ENCODE peak calls at places on chromosome 1, in six cellular contexts. One of them, this sample, is unnamed.
A peak's percentile ranks its signal among the peaks of the same experiment; 100 is the strongest.

GRCh38 chr1:59278780-59279354 is 18.0 kb upstream of the FGGY start:
- DNase-seq in sciatic nerve: no peak
- DNase-seq in T-cell: no peak
- DNase-seq in transverse colon: no peak
- DNase-seq in EL: no peak
- DNase-seq in fibroblast of the aortic adventitia: no peak
- DNase-seq in this sample: no peak

GRCh38 chr1:40372658-40373322 is 737 bp upstream of the SMAP2 start:
- DNase-seq in T-cell: no peak
- DNase-seq in EL: no peak
- DNase-seq in transverse colon: no peak
- DNase-seq in sciatic nerve: no peak
- DNase-seq in fibroblast of the aortic adventitia: no peak
- DNase-seq in this sample: no peak

GRCh38 chr1:2414297-2414958 is 2.1 kb upstream of the PEX10 start:
- DNase-seq in transverse colon: peak; percentile 87
- DNase-seq in fibroblast of the aortic adventitia: peak; percentile 60
- DNase-seq in EL: peak; percentile 73
- DNase-seq in T-cell: peak; percentile 65
- DNase-seq in sciatic nerve: peak; percentile 88
- DNase-seq in this sample: peak; percentile 81

GRCh38 chr1:46248122-46248920 is 758 bp downstream of the RAD54L start:
- DNase-seq in EL: peak; percentile 66
- DNase-seq in T-cell: no peak
- DNase-seq in fibroblast of the aortic adventitia: no peak
- DNase-seq in sciatic nerve: peak; percentile 72
- DNase-seq in transverse colon: peak; percentile 52
- DNase-seq in this sample: peak; percentile 68

GRCh38 chr1:182841368-182841988 is 2.3 kb downstream of the DHX9 start:
- DNase-seq in fibroblast of the aortic adventitia: peak; percentile 16
- DNase-seq in transverse colon: no peak
- DNase-seq in EL: peak; percentile 43
- DNase-seq in T-cell: no peak
- DNase-seq in sciatic nerve: no peak
- DNase-seq in this sample: no peak

GRCh38 chr1:36040238-36040637 is 43.7 kb upstream of the TEKT2 start:
- DNase-seq in T-cell: no peak
- DNase-seq in EL: no peak
- DNase-seq in sciatic nerve: no peak
- DNase-seq in transverse colon: no peak
- DNase-seq in fibroblast of the aortic adventitia: no peak
- DNase-seq in this sample: no peak

GRCh38 chr1:64908567-64908966 is 57.8 kb downstream of the JAK1 start:
- DNase-seq in transverse colon: no peak
- DNase-seq in fibroblast of the aortic adventitia: no peak
- DNase-seq in EL: no peak
- DNase-seq in sciatic nerve: no peak
- DNase-seq in T-cell: no peak
- DNase-seq in this sample: no peak

GRCh38 chr1:20823879-20824278 is 36.8 kb upstream of the HP1BP3 start:
- DNase-seq in transverse colon: no peak
- DNase-seq in T-cell: no peak
- DNase-seq in fibroblast of the aortic adventitia: no peak
- DNase-seq in sciatic nerve: no peak
- DNase-seq in EL: no peak
- DNase-seq in this sample: no peak

GRCh38 chr1:89286549-89287181 is 14.0 kb upstream of the GBP5 start:
- DNase-seq in T-cell: no peak
- DNase-seq in fibroblast of the aortic adventitia: no peak
- DNase-seq in EL: no peak
- DNase-seq in transverse colon: no peak
- DNase-seq in sciatic nerve: no peak
- DNase-seq in this sample: no peak

This sample was measured in Daoy.